ENCODE peak calls at places on chromosome 3, in seven cellular contexts. One of them, this sample, is unnamed. For H3K9me3, the result is how much of the 10 kb centered on the place peaks cover.

GRCh38 chr3:123348-123747 is 73.2 kb upstream of the CHL1 start:
- DNase-seq in cardiac muscle cell: no peak
- DNase-seq in suprapubic skin: no peak
- DNase-seq in K562: no peak
- DNase-seq in A549: no peak
- DNase-seq in stomach: no peak
- DNase-seq in tibial artery: no peak
- DNase-seq in this sample: no peak

GRCh38 chr3:8762607-8763377 is 6.6 kb downstream of the OXTR start:
- DNase-seq in suprapubic skin: no peak
- DNase-seq in cardiac muscle cell: no peak
- DNase-seq in tibial artery: no peak
- DNase-seq in stomach: no peak
- DNase-seq in K562: no peak
- DNase-seq in A549: no peak
- DNase-seq in this sample: no peak

GRCh38 chr3:136146981-136147729 is 49.0 kb downstream of the MSL2 start:
- DNase-seq in suprapubic skin: no peak
- DNase-seq in K562: no peak
- DNase-seq in tibial artery: no peak
- DNase-seq in A549: no peak
- DNase-seq in stomach: no peak
- DNase-seq in cardiac muscle cell: no peak
- DNase-seq in this sample: no peak

GRCh38 chr3:177647876-177648275 is 450.6 kb upstream of the TBL1XR1 start:
- DNase-seq in stomach: no peak
- DNase-seq in cardiac muscle cell: no peak
- DNase-seq in A549: no peak
- DNase-seq in tibial artery: no peak
- DNase-seq in suprapubic skin: no peak
- DNase-seq in K562: no peak
- DNase-seq in this sample: no peak

GRCh38 chr3:55723653-55724406 is 236.7 kb upstream of the WNT5A start:
- DNase-seq in cardiac muscle cell: no peak
- DNase-seq in suprapubic skin: no peak
- DNase-seq in stomach: no peak
- DNase-seq in tibial artery: no peak
- DNase-seq in A549: no peak
- DNase-seq in K562: no peak
- DNase-seq in this sample: no peak

GRCh38 chr3:129001817-129002572 is 891 bp downstream of the EFCC1 start:
- DNase-seq in A549: peak
- DNase-seq in cardiac muscle cell: peak
- DNase-seq in stomach: no peak
- DNase-seq in K562: no peak
- DNase-seq in suprapubic skin: no peak
- DNase-seq in tibial artery: no peak
- DNase-seq in this sample: no peak

GRCh38 chr3:52041118-52041847 is 15.1 kb downstream of the DUSP7 start:
- DNase-seq in tibial artery: no peak
- DNase-seq in stomach: no peak
- DNase-seq in suprapubic skin: no peak
- DNase-seq in A549: no peak
- DNase-seq in cardiac muscle cell: no peak
- DNase-seq in K562: no peak
- DNase-seq in this sample: no peak

GRCh38 chr3:123661973-123662372 is 77.1 kb upstream of the HACD2 start:
- DNase-seq in suprapubic skin: no peak
- DNase-seq in stomach: no peak
- DNase-seq in A549: no peak
- DNase-seq in tibial artery: no peak
- DNase-seq in cardiac muscle cell: no peak
- DNase-seq in K562: no peak
- DNase-seq in this sample: no peak

GRCh38 chr3:40899286-40899712 is 300.0 kb upstream of the CTNNB1 start:
- DNase-seq in suprapubic skin: no peak
- DNase-seq in A549: peak
- DNase-seq in K562: no peak
- DNase-seq in cardiac muscle cell: no peak
- DNase-seq in tibial artery: no peak
- DNase-seq in stomach: no peak
- DNase-seq in this sample: no peak

GRCh38 chr3:127814325-127814781 is 8.0 kb downstream of the MGLL start:
- DNase-seq in cardiac muscle cell: no peak
- DNase-seq in suprapubic skin: no peak
- DNase-seq in tibial artery: no peak
- DNase-seq in K562: no peak
- DNase-seq in stomach: no peak
- DNase-seq in A549: no peak
- DNase-seq in this sample: no peak

GRCh38 chr3:133124511-133124910 is 86.3 kb downstream of the TMEM108 start:
- DNase-seq in A549: no peak
- DNase-seq in cardiac muscle cell: peak
- DNase-seq in K562: peak
- DNase-seq in suprapubic skin: no peak
- DNase-seq in stomach: peak
- DNase-seq in tibial artery: no peak
- DNase-seq in this sample: no peak

GRCh38 chr3:107216711-107217110 is 160.5 kb upstream of the CCDC54 start:
- DNase-seq in stomach: no peak
- DNase-seq in K562: no peak
- DNase-seq in suprapubic skin: no peak
- DNase-seq in cardiac muscle cell: no peak
- DNase-seq in A549: no peak
- DNase-seq in tibial artery: no peak
- DNase-seq in this sample: no peak

GRCh38 chr3:4514321-4514720 is 21.2 kb downstream of the ITPR1 start:
- DNase-seq in suprapubic skin: no peak
- DNase-seq in A549: no peak
- DNase-seq in K562: peak
- DNase-seq in tibial artery: no peak
- DNase-seq in stomach: no peak
- DNase-seq in cardiac muscle cell: no peak
- DNase-seq in this sample: no peak

GRCh38 chr3:37779289-37780152 is 82.2 kb upstream of the CTDSPL start:
- DNase-seq in tibial artery: no peak
- DNase-seq in K562: peak
- DNase-seq in cardiac muscle cell: peak
- DNase-seq in stomach: no peak
- DNase-seq in suprapubic skin: no peak
- DNase-seq in A549: peak
- DNase-seq in this sample: no peak

GRCh38 chr3:133930341-133930933 is 34.8 kb upstream of the RAB6B start:
- DNase-seq in cardiac muscle cell: peak
- DNase-seq in suprapubic skin: no peak
- DNase-seq in A549: peak
- DNase-seq in stomach: no peak
- DNase-seq in tibial artery: no peak
- DNase-seq in K562: peak
- DNase-seq in this sample: no peak

GRCh38 chr3:168341192-168341816 is 245.6 kb upstream of the GOLIM4 start:
- DNase-seq in suprapubic skin: no peak
- DNase-seq in cardiac muscle cell: peak
- DNase-seq in K562: no peak
- DNase-seq in A549: no peak
- DNase-seq in tibial artery: no peak
- DNase-seq in stomach: no peak
- DNase-seq in this sample: no peak

GRCh38 chr3:190053919-190054672 is 66.6 kb downstream of the P3H2 start:
- DNase-seq in tibial artery: no peak
- DNase-seq in stomach: no peak
- DNase-seq in A549: peak
- DNase-seq in K562: no peak
- DNase-seq in cardiac muscle cell: no peak
- DNase-seq in suprapubic skin: no peak
- DNase-seq in this sample: no peak

GRCh38 chr3:39408493-39409372 is 2.2 kb downstream of the RPSA start:
- DNase-seq in stomach: no peak
- DNase-seq in suprapubic skin: no peak
- DNase-seq in cardiac muscle cell: no peak
- DNase-seq in tibial artery: no peak
- DNase-seq in K562: no peak
- DNase-seq in A549: no peak
- DNase-seq in this sample: no peak

GRCh38 chr3:14663396-14663795 is 11.5 kb upstream of the C3orf20 start:
- DNase-seq in tibial artery: no peak
- DNase-seq in suprapubic skin: no peak
- DNase-seq in cardiac muscle cell: no peak
- DNase-seq in stomach: no peak
- DNase-seq in K562: no peak
- DNase-seq in A549: no peak
- DNase-seq in this sample: no peak

GRCh38 chr3:66035763-66036477 is 2.8 kb downstream of the MAGI1 start:
- DNase-seq in A549: no peak
- DNase-seq in suprapubic skin: no peak
- DNase-seq in tibial artery: no peak
- DNase-seq in cardiac muscle cell: peak
- DNase-seq in K562: no peak
- DNase-seq in stomach: no peak
- DNase-seq in this sample: no peak

GRCh38 chr3:152719264-152719663 is 115.7 kb upstream of the P2RY1 start:
- DNase-seq in K562: no peak
- DNase-seq in cardiac muscle cell: no peak
- DNase-seq in suprapubic skin: no peak
- DNase-seq in A549: no peak
- DNase-seq in stomach: no peak
- DNase-seq in tibial artery: no peak
- DNase-seq in this sample: no peak

GRCh38 chr3:5197022-5197421 is 9.5 kb downstream of the EDEM1 start:
- DNase-seq in A549: no peak
- DNase-seq in stomach: no peak
- DNase-seq in K562: no peak
- DNase-seq in tibial artery: no peak
- DNase-seq in suprapubic skin: no peak
- DNase-seq in cardiac muscle cell: no peak
- DNase-seq in this sample: no peak

GRCh38 chr3:146577662-146578061 is 27.5 kb downstream of the PLSCR5 start:
- DNase-seq in cardiac muscle cell: peak
- DNase-seq in stomach: no peak
- DNase-seq in suprapubic skin: no peak
- DNase-seq in K562: no peak
- DNase-seq in tibial artery: peak
- DNase-seq in A549: peak
- DNase-seq in this sample: peak

GRCh38 chr3:134446800-134447199 is 39.0 kb downstream of the ANAPC13 start:
- DNase-seq in cardiac muscle cell: no peak
- DNase-seq in tibial artery: no peak
- DNase-seq in suprapubic skin: no peak
- DNase-seq in A549: no peak
- DNase-seq in stomach: no peak
- DNase-seq in K562: no peak
- DNase-seq in this sample: no peak

GRCh38 chr3:46986055-46986730 is 6.7 kb downstream of the NBEAL2 start:
- DNase-seq in cardiac muscle cell: no peak
- DNase-seq in A549: no peak
- DNase-seq in tibial artery: no peak
- DNase-seq in K562: no peak
- DNase-seq in stomach: no peak
- DNase-seq in suprapubic skin: no peak
- DNase-seq in this sample: no peak
- H3K27ac ChIP-seq in cardiac muscle cell: no peak
- H3K27ac ChIP-seq in A549: no peak
- H3K27ac ChIP-seq in tibial artery: no peak
- H3K27ac ChIP-seq in K562: peak
- H3K27ac ChIP-seq in stomach: peak
- H3K27ac ChIP-seq in suprapubic skin: peak
- H3K27ac ChIP-seq in this sample: peak

DNA sequence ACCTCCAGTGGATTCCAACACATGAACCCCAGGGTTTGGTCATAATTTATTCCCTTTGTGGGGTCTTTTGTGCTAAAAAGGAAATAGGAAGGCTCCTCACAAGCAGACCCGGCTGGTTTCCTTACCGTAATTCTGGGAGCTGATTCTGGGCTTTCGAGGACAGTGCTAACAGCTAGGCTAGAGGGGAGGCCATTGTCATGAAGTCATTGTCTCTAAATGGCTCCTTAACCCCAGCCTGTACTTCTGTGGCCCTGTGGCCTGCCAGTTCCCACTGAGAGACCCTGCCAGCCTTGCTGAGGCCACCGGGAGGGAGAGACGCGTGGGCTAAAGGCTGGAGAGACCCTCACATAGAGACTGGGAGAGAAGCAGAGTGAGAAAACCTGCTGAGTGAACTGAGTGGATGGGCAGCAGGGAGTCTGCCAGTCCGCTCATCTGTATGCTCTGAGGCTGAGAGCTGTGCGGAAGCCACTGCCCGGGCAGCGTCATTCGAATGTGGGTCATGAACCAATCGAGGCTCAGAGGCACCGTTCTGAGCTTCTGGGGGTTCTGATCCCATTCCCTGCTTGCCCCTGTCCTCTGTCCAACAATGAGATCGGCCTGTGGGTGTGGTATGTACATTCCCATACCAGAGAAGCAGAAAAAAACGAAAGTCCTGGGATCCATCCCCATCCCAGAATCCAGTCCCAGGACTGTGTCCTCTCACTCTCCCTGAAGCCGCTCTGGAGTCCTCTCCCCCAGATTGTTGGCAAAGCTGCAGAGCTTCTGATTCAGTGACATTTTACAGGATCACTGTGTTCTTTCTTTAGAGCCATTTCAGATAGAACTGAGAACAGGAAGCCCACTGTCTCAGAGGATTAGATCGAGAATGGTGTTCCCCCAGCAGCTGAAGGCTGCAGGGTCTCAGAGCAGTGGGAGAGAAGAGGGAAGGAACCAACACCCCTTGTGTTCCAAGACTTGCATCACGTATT is 21.3 kb upstream of the DGKG start:
- DNase-seq in stomach: no peak
- DNase-seq in tibial artery: no peak
- DNase-seq in A549: no peak
- DNase-seq in K562: no peak
- DNase-seq in suprapubic skin: no peak
- DNase-seq in cardiac muscle cell: no peak
- DNase-seq in this sample: no peak
- H3K4me3 ChIP-seq in stomach: no peak
- H3K4me3 ChIP-seq in tibial artery: no peak
- H3K4me3 ChIP-seq in A549: no peak
- H3K4me3 ChIP-seq in K562: no peak
- H3K4me3 ChIP-seq in suprapubic skin: no peak
- H3K4me3 ChIP-seq in cardiac muscle cell: no peak
- H3K4me3 ChIP-seq in this sample: no peak

GRCh38 chr3:7536921-7537320 is 676.0 kb downstream of the GRM7 start:
- DNase-seq in tibial artery: no peak
- DNase-seq in stomach: no peak
- DNase-seq in cardiac muscle cell: no peak
- DNase-seq in A549: no peak
- DNase-seq in K562: no peak
- DNase-seq in suprapubic skin: no peak
- DNase-seq in this sample: no peak
- H3K9me3 ChIP-seq in tibial artery: under half
- H3K9me3 ChIP-seq in stomach: under half
- H3K9me3 ChIP-seq in cardiac muscle cell: under half
- H3K9me3 ChIP-seq in A549: under half
- H3K9me3 ChIP-seq in K562: under half
- H3K9me3 ChIP-seq in suprapubic skin: under half
- H3K9me3 ChIP-seq in this sample: under half

DNA sequence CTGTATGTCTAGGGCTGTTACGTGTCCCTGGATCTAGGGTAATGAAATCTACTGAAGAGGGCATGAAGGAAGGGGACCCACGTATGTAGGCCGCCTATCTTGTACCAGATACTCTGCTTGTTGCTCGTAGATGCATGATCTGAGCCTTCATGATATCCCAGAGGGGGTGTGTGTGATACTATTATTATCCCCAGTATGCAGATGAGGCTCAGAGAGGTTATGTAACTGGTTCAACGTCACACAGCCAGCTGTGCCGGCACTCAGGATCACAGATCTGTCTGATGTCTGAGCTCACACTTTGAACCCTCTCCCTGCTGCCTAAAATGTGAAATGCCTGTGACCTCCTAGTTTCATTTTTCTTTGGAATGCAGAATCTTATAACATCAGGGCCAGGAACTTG is 36.2 kb upstream of the SEC13 start:
- DNase-seq in tibial artery: no peak
- DNase-seq in cardiac muscle cell: no peak
- DNase-seq in stomach: no peak
- DNase-seq in suprapubic skin: no peak
- DNase-seq in K562: no peak
- DNase-seq in A549: no peak
- DNase-seq in this sample: no peak
- H3K27ac ChIP-seq in tibial artery: no peak
- H3K27ac ChIP-seq in cardiac muscle cell: no peak
- H3K27ac ChIP-seq in stomach: no peak
- H3K27ac ChIP-seq in suprapubic skin: no peak
- H3K27ac ChIP-seq in K562: no peak
- H3K27ac ChIP-seq in A549: peak
- H3K27ac ChIP-seq in this sample: no peak